ENCODE peak calls at places on chromosomes 16 and 17, in seven cellular contexts. K, Q, I, T, S, O and X are unnamed samples.

GRCh38 chr17:58327363-58328194 is 1.0 kb downstream of the TSPOAP1 start:
- DNase-seq in K (no peak), Q (no peak), I (no peak), T (no peak), S (peak), O (no peak), X (no peak)

GRCh38 chr16:84847554-84848415 is 28.0 kb downstream of the CRISPLD2 start:
- DNase-seq in K (peak), Q (no peak), I (no peak), T (no peak), S (no peak), O (no peak), X (no peak)

GRCh38 chr17:81386646-81387234 is 8.5 kb upstream of the BAHCC1 start:
- DNase-seq in K (peak), Q (no peak), I (peak), T (no peak), S (peak), O (no peak), X (peak)

GRCh38 chr16:9557713-9558112 is 466.3 kb downstream of the HAPSTR1 start:
- DNase-seq in K (no peak), Q (no peak), I (no peak), T (no peak), S (no peak), O (no peak), X (no peak)

GRCh38 chr17:75313941-75314550 is 24.8 kb upstream of the SLC25A19 start:
- DNase-seq in K (no peak), Q (no peak), I (no peak), T (peak), S (no peak), O (no peak), X (no peak)

GRCh38 chr17:65885484-65885883 is 306.4 kb downstream of the CEP112 start:
- DNase-seq in K (no peak), Q (no peak), I (no peak), T (no peak), S (no peak), O (no peak), X (no peak)

GRCh38 chr17:77370536-77370935 is 229.8 kb downstream of the SEC14L1 start:
- DNase-seq in K (no peak), Q (no peak), I (no peak), T (no peak), S (peak), O (no peak), X (no peak)

GRCh38 chr17:79525793-79526677 is 84.8 kb downstream of the RBFOX3 start:
- DNase-seq in K (no peak), Q (no peak), I (no peak), T (no peak), S (no peak), O (no peak), X (no peak)

GRCh38 chr16:12798171-12798570 is 5.5 kb downstream of the CPPED1 start:
- DNase-seq in K (no peak), Q (no peak), I (no peak), T (no peak), S (no peak), O (no peak), X (no peak)

GRCh38 chr17:47806026-47806912 is 15.3 kb downstream of the OSBPL7 start:
- DNase-seq in K (no peak), Q (no peak), I (no peak), T (no peak), S (no peak), O (no peak), X (no peak)

GRCh38 chr16:28910046-28911031 is 14.7 kb downstream of the RABEP2 start:
- DNase-seq in K (no peak), Q (no peak), I (no peak), T (no peak), S (no peak), O (peak), X (no peak)

GRCh38 chr17:77423589-77424451 is 283.1 kb downstream of the SEC14L1 start:
- DNase-seq in K (no peak), Q (no peak), I (peak), T (peak), S (peak), O (no peak), X (no peak)

GRCh38 chr17:35912942-35913341 is 17.6 kb downstream of the RDM1 start:
- DNase-seq in K (no peak), Q (no peak), I (peak), T (no peak), S (no peak), O (no peak), X (no peak)

GRCh38 chr16:78930561-78930960 is 670.0 kb downstream of the MAF start:
- DNase-seq in K (no peak), Q (no peak), I (no peak), T (no peak), S (no peak), O (no peak), X (no peak)

GRCh38 chr16:12584488-12585233 is 219.0 kb downstream of the CPPED1 start:
- DNase-seq in K (no peak), Q (no peak), I (peak), T (peak), S (no peak), O (peak), X (no peak)

GRCh38 chr16:89314357-89314756 is 96.9 kb downstream of the ZNF778 start:
- DNase-seq in K (no peak), Q (no peak), I (no peak), T (no peak), S (peak), O (no peak), X (no peak)

GRCh38 chr16:28893291-28893690 is 15.0 kb downstream of the ATP2A1 start:
- DNase-seq in K (no peak), Q (no peak), I (no peak), T (no peak), S (no peak), O (no peak), X (no peak)

GRCh38 chr17:38912221-38912813 is 13.1 kb upstream of the LASP1NB start:
- DNase-seq in K (no peak), Q (no peak), I (peak), T (peak), S (peak), O (no peak), X (no peak)

GRCh38 chr17:58156839-58157803 is 8.9 kb downstream of the OR4D1 start:
- DNase-seq in K (peak), Q (peak), I (no peak), T (peak), S (peak), O (no peak), X (no peak)

GRCh38 chr17:40418428-40418706 is 671 bp upstream of the TOP2A start:
- DNase-seq in K (no peak), Q (no peak), I (no peak), T (no peak), S (no peak), O (no peak), X (no peak)

DNA sequence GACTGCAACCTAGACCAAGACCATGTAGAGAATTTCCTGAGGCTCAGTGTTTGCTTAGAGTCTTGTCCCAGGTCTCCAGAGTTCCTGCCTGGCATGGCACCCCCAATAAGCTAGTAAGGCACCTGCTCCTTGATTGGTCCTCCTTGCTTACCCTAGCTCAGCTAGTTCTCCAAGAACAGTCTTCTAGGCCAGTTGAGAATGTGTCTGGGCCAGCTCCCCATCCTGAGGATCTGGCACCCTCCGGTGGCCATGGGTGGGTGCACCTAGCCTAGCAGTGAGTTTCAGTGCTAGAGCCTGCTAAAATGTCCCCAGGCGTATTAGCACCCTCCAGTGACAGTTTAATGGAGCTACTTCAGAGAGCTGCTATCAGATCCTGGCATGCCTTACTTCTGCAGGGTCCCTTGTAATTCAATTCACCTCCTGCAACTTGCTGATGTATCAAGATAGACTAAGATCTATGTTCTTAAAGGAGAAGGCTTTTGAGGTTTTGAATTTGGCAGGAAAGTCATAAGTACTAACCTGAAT is 44.4 kb upstream of the MED13 start:
- DNase-seq in K (peak), Q (peak), I (no peak), T (peak), S (no peak), O (peak), X (peak)
- TF ChIP-seq CTCF in K (peak), Q (peak), I (no peak), T (peak), S (peak), O (peak), X (peak)

DNA sequence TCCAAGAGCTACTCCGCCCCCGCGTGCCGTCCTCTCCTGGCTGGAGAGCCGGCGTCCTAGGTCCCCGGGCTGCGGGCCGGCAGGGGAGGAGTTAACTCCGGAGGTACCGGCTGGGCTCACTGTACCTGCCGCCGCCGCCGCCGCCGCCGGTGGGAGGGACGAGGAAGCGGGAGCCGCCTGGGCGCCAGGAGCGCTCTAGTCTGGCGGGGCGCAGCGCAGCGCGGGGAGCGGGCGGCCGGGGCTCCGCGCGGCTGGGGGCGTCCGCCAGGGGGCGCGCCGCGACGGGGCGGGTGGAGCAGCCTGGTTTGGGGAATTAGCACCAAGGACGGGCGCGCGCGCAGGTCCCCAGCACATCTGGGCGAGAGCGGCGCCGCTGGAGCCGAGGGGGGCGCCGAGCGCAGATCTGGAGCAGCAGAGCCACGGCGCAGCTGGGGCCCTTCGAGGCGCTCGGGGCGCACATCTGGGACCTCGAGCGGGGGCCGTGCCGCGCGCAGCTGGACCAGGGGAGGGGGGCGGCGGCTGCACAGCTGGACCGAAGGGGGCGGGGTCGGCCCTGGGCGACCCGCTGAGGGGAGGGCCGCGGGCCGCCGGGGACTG is at the start of gene NXPH3:
- DNase-seq in K (peak), Q (peak), I (peak), T (peak), S (peak), O (peak), X (peak)
- TF ChIP-seq CTCF in K (peak), Q (peak), I (peak), T (peak), S (peak), O (peak), X (peak)

GRCh38 chr17:51371732-51372151 is 111.4 kb downstream of the UTP18 start:
- DNase-seq in K (peak), Q (peak), I (no peak), T (peak), S (no peak), O (peak), X (peak)
- TF ChIP-seq CTCF in K (peak), Q (peak), I (peak), T (peak), S (no peak), O (peak), X (peak)

GRCh38 chr17:72122002-72122310 is 1.1 kb downstream of the SOX9 start:
- DNase-seq in K (no peak), Q (no peak), I (no peak), T (no peak), S (no peak), O (no peak), X (no peak)
- TF ChIP-seq CTCF in K (no peak), Q (no peak), I (no peak), T (no peak), S (no peak), O (no peak), X (no peak)